ENCODE peak calls at places on chromosomes 11 and 22, in four cellular contexts. O is GM12878, L is K562, X is H1. H is an unnamed sample.

GRCh38 chr11:73372371-73372993 is 3.7 kb upstream of the RELT start:
- DNase-seq in O (no peak), X (no peak), L (no peak), H (peak)

GRCh38 chr22:49885281-49885680 is 31.6 kb downstream of the ZBED4 start:
- DNase-seq in O (no peak), X (no peak), L (no peak), H (no peak)

GRCh38 chr11:130094614-130095013 is 24.9 kb downstream of the APLP2 start:
- DNase-seq in L (no peak), O (no peak), X (no peak), H (no peak)

GRCh38 chr11:819943-820649 is 1.4 kb downstream of the PNPLA2 start:
- DNase-seq in X (no peak), L (peak), O (no peak), H (peak)

GRCh38 chr11:2139118-2139490 is at the start of gene IGF2:
- DNase-seq in X (no peak), O (no peak), L (no peak), H (no peak)

GRCh38 chr11:13118194-13118593 is 109.1 kb downstream of the RASSF10 start:
- DNase-seq in X (no peak), O (no peak), L (no peak), H (no peak)

GRCh38 chr22:40312050-40312449 is 34.2 kb upstream of the ADSL start:
- DNase-seq in L (no peak), O (no peak), X (no peak), H (no peak)

GRCh38 chr11:117328414-117329010 is 858 bp downstream of the CEP164 start:
- DNase-seq in L (peak), O (no peak), X (no peak), H (no peak)

GRCh38 chr22:45504703-45505341 is 2.1 kb downstream of the FBLN1 start:
- DNase-seq in L (no peak), O (no peak), X (no peak), H (no peak)

GRCh38 chr11:96306933-96307747 is 35.9 kb downstream of the MAML2 start:
- DNase-seq in O (no peak), X (no peak), L (peak), H (no peak)

GRCh38 chr22:27541831-27542230 is 259.7 kb downstream of the MN1 start:
- DNase-seq in O (no peak), L (no peak), X (no peak), H (no peak)

GRCh38 chr22:42676059-42676607 is 26.9 kb upstream of the CYB5R3 start:
- DNase-seq in L (no peak), O (no peak), X (no peak), H (no peak)

GRCh38 chr11:44814881-44815592 is 88.3 kb downstream of the TSPAN18 start:
- DNase-seq in X (no peak), O (no peak), L (no peak), H (peak)

GRCh38 chr11:70176940-70177689 is 26.0 kb upstream of the FADD start:
- DNase-seq in X (peak), O (no peak), L (peak), H (peak)
- TF ChIP-seq CTCF in X (peak), O (peak), L (peak), H (peak)

DNA sequence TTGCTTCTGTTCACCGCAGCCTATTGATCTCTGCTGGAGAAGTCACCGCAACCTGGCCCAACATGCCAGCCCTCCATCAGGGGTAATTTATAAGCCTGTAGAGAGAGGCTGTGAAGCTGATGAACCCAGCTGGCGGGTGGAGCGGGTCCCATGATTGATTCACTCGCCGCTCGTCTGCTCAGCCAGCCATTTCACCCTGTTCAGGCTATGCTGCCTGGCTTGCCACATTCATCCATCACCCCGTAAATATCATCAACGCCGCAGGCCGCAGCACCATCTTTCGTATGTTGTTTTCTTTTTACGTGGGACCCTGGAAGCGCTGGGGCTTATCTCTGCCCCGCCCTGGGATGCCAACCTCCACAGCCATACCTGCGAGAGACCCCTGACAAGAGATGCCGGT is 116.8 kb upstream of the OPCML start:
- DNase-seq in X (no peak), O (no peak), L (no peak), H (no peak)
- TF ChIP-seq GABPA in X (no peak), O (no peak), L (no peak), H (no peak)

DNA sequence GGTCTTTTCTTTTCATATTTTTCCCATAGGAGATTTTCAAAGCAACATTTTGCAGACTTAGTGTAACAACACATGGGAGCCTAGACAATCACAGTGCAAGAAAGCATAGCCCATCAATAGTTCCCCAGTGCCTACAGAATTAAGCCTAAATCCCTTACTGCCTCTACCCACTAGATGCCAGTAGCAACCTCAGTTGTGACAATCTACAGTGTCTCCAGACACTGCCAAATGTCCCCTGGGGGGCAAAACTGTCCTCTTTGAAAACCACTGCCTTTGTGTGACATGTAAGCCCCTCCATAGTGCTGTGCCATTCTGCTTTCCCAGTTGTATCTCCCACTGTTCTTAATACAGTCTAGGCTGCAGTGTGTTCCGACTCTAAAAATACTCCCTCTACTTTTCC is 1329.0 kb downstream of the LRRC4C start:
- DNase-seq in X (no peak), L (no peak), O (no peak), H (no peak)
- TF ChIP-seq CTCF in X (no peak), L (no peak), O (peak), H (no peak)

GRCh38 chr22:36386900-36387663 is 685 bp downstream of the MYH9 start:
- DNase-seq in X (no peak), L (peak), O (no peak), H (no peak)
- TF ChIP-seq GABPA in X (no peak), L (peak), O (no peak), H (peak)

DNA sequence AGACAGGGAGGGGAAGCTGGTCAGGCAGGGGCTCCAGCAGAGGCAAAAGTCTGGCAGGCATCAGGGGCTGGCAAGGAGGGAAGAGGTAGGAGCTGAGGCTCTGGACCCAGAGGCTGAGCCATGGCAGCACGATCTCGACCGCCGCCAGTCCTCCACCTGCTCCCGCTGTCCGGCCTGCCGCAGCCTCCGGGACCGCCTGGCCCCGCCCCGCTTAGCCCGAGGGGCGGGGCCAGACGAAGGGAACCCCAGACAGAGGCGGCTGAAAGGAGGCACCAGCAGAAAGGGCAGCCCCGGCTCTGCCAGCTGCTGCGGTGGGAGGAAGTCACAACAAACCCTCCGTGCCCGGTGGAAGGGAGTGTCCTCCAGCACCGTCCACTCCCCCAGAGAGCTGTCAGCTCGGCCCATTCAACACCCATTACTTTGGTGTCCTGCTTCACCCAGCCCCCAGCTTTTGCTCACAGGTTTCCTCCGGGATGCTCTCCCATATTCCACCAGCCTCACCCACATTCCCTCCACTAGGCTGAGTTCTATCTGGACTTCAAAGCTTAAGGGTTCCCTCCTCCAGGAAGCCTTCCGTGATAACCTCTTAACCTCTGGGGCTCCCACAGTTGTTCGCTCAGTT is at the start of gene MFNG:
- DNase-seq in O (peak), L (peak), X (no peak), H (peak)
- TF ChIP-seq CTCF in O (no peak), L (no peak), X (no peak), H (no peak)

GRCh38 chr11:102172127-102172848 is 62.0 kb downstream of the YAP1 start:
- DNase-seq in L (no peak), O (no peak), X (no peak), H (no peak)
- TF ChIP-seq GABPA in L (no peak), O (no peak), X (no peak), H (no peak)

DNA sequence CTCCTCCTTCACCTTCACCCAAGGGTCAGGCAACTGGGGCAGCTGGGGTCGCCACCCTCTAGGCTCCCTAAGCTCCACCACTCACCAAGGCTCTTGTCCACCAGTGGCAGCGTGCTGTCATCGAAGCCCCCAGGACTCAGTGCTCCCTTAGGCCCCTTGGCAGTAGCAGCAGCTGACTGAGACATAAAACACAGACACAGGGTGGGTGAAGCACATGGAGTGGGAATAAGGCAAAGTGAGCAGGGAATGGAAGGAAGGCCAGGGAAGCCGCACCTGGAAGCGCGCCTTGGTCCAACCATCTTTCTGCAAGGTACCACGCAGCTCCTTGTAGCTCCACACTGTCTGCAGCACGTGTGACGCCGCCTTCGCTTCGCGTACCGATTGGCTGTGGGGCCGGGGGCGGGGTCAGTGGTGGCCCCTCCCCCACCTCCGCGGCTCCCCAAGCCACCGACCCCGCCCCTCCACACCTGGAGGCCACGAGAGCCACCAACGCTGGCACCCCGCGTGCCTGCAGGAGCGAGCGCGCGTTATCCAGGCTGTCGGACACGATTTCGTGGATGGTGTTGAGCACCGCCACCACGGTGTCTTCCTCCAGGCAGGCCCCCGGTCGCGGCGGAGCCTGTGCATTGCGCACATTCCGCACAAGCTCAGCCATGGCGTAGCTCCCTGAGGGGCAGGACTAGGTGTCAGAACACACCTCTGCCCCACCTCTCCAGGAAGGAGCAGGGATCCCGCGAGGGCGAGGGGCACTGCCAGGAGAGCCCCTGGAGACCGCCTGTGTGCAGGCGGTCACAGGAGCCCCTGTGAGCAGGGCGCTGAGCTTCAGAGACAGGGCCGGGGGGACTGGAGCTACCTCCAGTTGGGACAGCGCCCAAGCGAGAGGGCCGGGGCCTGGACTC is 31.3 kb upstream of the TXNRD2 start:
- DNase-seq in L (peak), X (no peak), O (no peak), H (no peak)
- TF ChIP-seq CTCF in L (no peak), X (no peak), O (no peak), H (no peak)